ENCODE peak calls at places on chromosomes 6 and 20, in eight cellular contexts. M is mammary epithelial cell, R is PC-3, G is pancreas, L is uterus, X is OCI-LY7, I is upper lobe of right lung, F is psoas muscle. V is an unnamed sample. For H3K4me1 and H3K36me3, the result is how much of the 10 kb centered on the place peaks cover.

GRCh38 chr20:41168281-41169183 is 31.2 kb downstream of the PLCG1 start:
- DNase-seq in M (no peak), I (peak), R (no peak), G (peak), X (no peak), L (no peak), F (no peak), V (peak)

GRCh38 chr6:162728706-162729105 is 932 bp downstream of the PACRG start:
- DNase-seq in G (no peak), M (no peak), F (no peak), L (no peak), R (no peak), X (no peak), I (no peak), V (no peak)

GRCh38 chr6:127921982-127922381 is 21.1 kb upstream of the THEMIS start:
- DNase-seq in I (no peak), F (no peak), L (no peak), M (no peak), X (no peak), G (no peak), R (no peak), V (no peak)

GRCh38 chr20:20815711-20816455 is 103.4 kb upstream of the RALGAPA2 start:
- DNase-seq in L (no peak), R (no peak), M (no peak), X (no peak), I (no peak), G (no peak), F (no peak), V (no peak)

GRCh38 chr6:84979541-84979940 is 215.1 kb upstream of the TBX18 start:
- DNase-seq in X (no peak), F (no peak), R (peak), L (no peak), I (no peak), M (no peak), G (no peak), V (no peak)

GRCh38 chr6:12260458-12261041 is 29.6 kb upstream of the EDN1 start:
- DNase-seq in X (no peak), G (no peak), F (no peak), M (no peak), I (no peak), R (no peak), L (no peak), V (no peak)

GRCh38 chr6:120352491-120352890 is 981.8 kb downstream of the TBC1D32 start:
- DNase-seq in G (no peak), M (no peak), X (no peak), I (no peak), L (no peak), R (no peak), F (no peak), V (no peak)

GRCh38 chr6:168302534-168302933 is 17.0 kb downstream of the DACT2 start:
- DNase-seq in M (no peak), G (no peak), F (no peak), I (no peak), L (no peak), R (no peak), X (no peak), V (no peak)

GRCh38 chr6:7268362-7269310 is 44.4 kb downstream of the SSR1 start:
- DNase-seq in G (peak), I (no peak), R (no peak), F (no peak), X (no peak), L (no peak), M (no peak), V (peak)

GRCh38 chr6:163469459-163469858 is 54.9 kb downstream of the QKI start:
- DNase-seq in G (no peak), R (no peak), F (no peak), L (no peak), X (no peak), M (no peak), I (no peak), V (no peak)

GRCh38 chr20:10653593-10654288 is 20.1 kb downstream of the JAG1 start:
- DNase-seq in F (no peak), R (no peak), L (peak), M (no peak), G (peak), I (no peak), X (no peak), V (peak)
- H3K4me1 ChIP-seq in F (under half), R (under half), L (under half), M (under half), G (half or more), I (under half), X (under half), V (under half)

GRCh38 chr20:59030911-59031310 is 1.2 kb downstream of the ATP5F1E start:
- DNase-seq in I (no peak), G (no peak), R (peak), L (no peak), M (no peak), X (no peak), F (no peak), V (no peak)
- H3K4me3 ChIP-seq in I (peak), G (no peak), R (peak), L (peak), M (peak), X (peak), F (peak), V (peak)

GRCh38 chr20:59026904-59027745 is 5.0 kb downstream of the ATP5F1E start:
- DNase-seq in X (no peak), G (no peak), L (no peak), I (no peak), R (no peak), F (no peak), M (no peak), V (no peak)
- H3K36me3 ChIP-seq in X (half or more), G (under half), L (under half), I (half or more), R (half or more), F (under half), M (under half), V (half or more)

GRCh38 chr6:89410231-89411018 is 1.6 kb downstream of the RRAGD start:
- DNase-seq in F (no peak), G (no peak), M (no peak), R (no peak), X (peak), L (no peak), I (no peak), V (no peak)
- H3K4me1 ChIP-seq in F (under half), G (under half), M (under half), R (under half), X (under half), L (under half), I (under half), V (under half)

GRCh38 chr20:3071266-3071609 is 182 bp upstream of the OXT start:
- DNase-seq in G (no peak), I (no peak), F (no peak), X (no peak), M (no peak), R (no peak), L (no peak), V (peak)
- H3K4me3 ChIP-seq in G (no peak), I (peak), F (peak), X (no peak), M (no peak), R (no peak), L (peak), V (peak)

V was measured in left lung.